ENCODE peak calls at places on chromosomes 7 and 10, in ten cellular contexts. N is RWPE2; D is fibroblast of lung; Q is heart left ventricle; B is CD4-positive, alpha-beta memory T cell; K is prostate gland; F is adrenal gland; V is SJSA1; S is body of pancreas; Y is IMR-90. C is an unnamed sample.

GRCh38 chr7:1538544-1539345 is 8.2 kb downstream of the MAFK start:
- DNase-seq in N (no peak), D (no peak), Q (peak; percentile 44), B (no peak), K (no peak), F (no peak), V (no peak), S (no peak), Y (no peak), C (no peak)

GRCh38 chr10:114551310-114551972 is 106.6 kb downstream of the ABLIM1 start:
- DNase-seq in N (no peak), D (peak; percentile 46), Q (peak; percentile 82), B (no peak), K (no peak), F (peak; percentile 66), V (no peak), S (peak; percentile 85), Y (peak; percentile 14), C (no peak)

GRCh38 chr7:142153400-142153799 is 41.9 kb downstream of the MGAM2 start:
- DNase-seq in N (no peak), D (peak; percentile 11), Q (no peak), B (no peak), K (no peak), F (no peak), V (no peak), S (peak; percentile 58), Y (no peak), C (no peak)

GRCh38 chr10:91799580-91799975 is 1.4 kb downstream of the TNKS2 start:
- DNase-seq in N (no peak), D (peak; percentile 49), Q (no peak), B (no peak), K (no peak), F (no peak), V (no peak), S (no peak), Y (peak; percentile 43), C (no peak)

GRCh38 chr10:14385591-14386201 is 55.0 kb upstream of the FRMD4A start:
- DNase-seq in N (no peak), D (no peak), Q (no peak), B (no peak), K (no peak), F (no peak), V (no peak), S (no peak), Y (peak; percentile 20), C (no peak)

GRCh38 chr10:115572740-115573455 is 479.7 kb downstream of the ATRNL1 start:
- DNase-seq in N (no peak), D (no peak), Q (no peak), B (no peak), K (no peak), F (no peak), V (no peak), S (peak; percentile 4), Y (no peak), C (no peak)

GRCh38 chr7:74038194-74038961 is 10.4 kb downstream of the ELN start:
- DNase-seq in N (no peak), D (no peak), Q (peak; percentile 78), B (no peak), K (no peak), F (no peak), V (no peak), S (no peak), Y (no peak), C (no peak)

GRCh38 chr7:6392712-6393666 is 54.8 kb downstream of the DAGLB start:
- DNase-seq in N (peak; percentile 82), D (peak; percentile 75), Q (peak; percentile 83), B (no peak), K (peak; percentile 49), F (peak; percentile 92), V (peak; percentile 92), S (peak; percentile 81), Y (peak; percentile 77), C (peak; percentile 39)

GRCh38 chr7:22858640-22859561 is 36.3 kb upstream of the TOMM7 start:
- DNase-seq in N (peak; percentile 75), D (peak; percentile 100), Q (no peak), B (no peak), K (no peak), F (no peak), V (peak; percentile 86), S (no peak), Y (peak; percentile 99), C (no peak)

GRCh38 chr7:127838816-127839415 is 186.9 kb downstream of the SND1 start:
- DNase-seq in N (no peak), D (peak; percentile 73), Q (no peak), B (no peak), K (no peak), F (no peak), V (no peak), S (peak; percentile 36), Y (peak; percentile 33), C (no peak)

GRCh38 chr7:15832996-15833395 is 146.5 kb upstream of the MEOX2 start:
- DNase-seq in N (no peak), D (no peak), Q (peak; percentile 72), B (no peak), K (no peak), F (peak; percentile 26), V (no peak), S (peak; percentile 9), Y (no peak), C (no peak)

GRCh38 chr10:110641256-110641655 is 2.9 kb upstream of the RBM20 start:
- DNase-seq in N (no peak), D (peak; percentile 71), Q (peak; percentile 84), B (no peak), K (no peak), F (no peak), V (peak; percentile 68), S (no peak), Y (peak; percentile 37), C (peak; percentile 17)

GRCh38 chr7:68629-69028 is 123.7 kb upstream of the FAM20C start:
- DNase-seq in N (no peak), D (peak; percentile 49), Q (peak; percentile 7), B (no peak), K (no peak), F (no peak), V (peak; percentile 72), S (peak; percentile 44), Y (no peak), C (no peak)

GRCh38 chr7:4134631-4135030 is 547.5 kb upstream of the FOXK1 start:
- DNase-seq in N (peak; percentile 48), D (no peak), Q (no peak), B (no peak), K (no peak), F (no peak), V (no peak), S (peak; percentile 78), Y (no peak), C (no peak)

GRCh38 chr10:101162677-101163076 is 31.6 kb downstream of the TLX1 start:
- DNase-seq in N (no peak), D (no peak), Q (no peak), B (no peak), K (no peak), F (no peak), V (no peak), S (peak; percentile 37), Y (no peak), C (no peak)

GRCh38 chr10:101165736-101166135 is 34.6 kb downstream of the TLX1 start:
- DNase-seq in N (no peak), D (no peak), Q (no peak), B (no peak), K (no peak), F (no peak), V (no peak), S (no peak), Y (no peak), C (no peak)

GRCh38 chr10:101161494-101162299 is 30.6 kb downstream of the TLX1 start:
- DNase-seq in N (no peak), D (peak; percentile 59), Q (peak; percentile 71), B (peak; percentile 67), K (peak; percentile 56), F (peak; percentile 79), V (peak; percentile 56), S (peak; percentile 73), Y (peak; percentile 65), C (peak; percentile 72)

GRCh38 chr10:101166430-101166829 is 35.3 kb downstream of the TLX1 start:
- DNase-seq in N (no peak), D (no peak), Q (no peak), B (no peak), K (no peak), F (no peak), V (no peak), S (no peak), Y (no peak), C (no peak)
- H3K4me3 ChIP-seq in N (no peak overlapping the region), D (no peak overlapping the region), Q (no peak overlapping the region), B (no peak overlapping the region), K (no peak overlapping the region), F (no peak overlapping the region), V (no peak overlapping the region), S (no peak overlapping the region), Y (no peak overlapping the region), C (no peak overlapping the region)

GRCh38 chr10:109191823-109192222 is 731.5 kb downstream of the XPNPEP1 start:
- DNase-seq in N (no peak), D (no peak), Q (no peak), B (no peak), K (no peak), F (no peak), V (no peak), S (no peak), Y (no peak), C (no peak)

GRCh38 chr10:109191341-109191740 is 732.0 kb downstream of the XPNPEP1 start:
- DNase-seq in N (no peak), D (no peak), Q (no peak), B (no peak), K (no peak), F (no peak), V (no peak), S (no peak), Y (no peak), C (no peak)

GRCh38 chr10:109183366-109183765 is 739.9 kb downstream of the XPNPEP1 start:
- DNase-seq in N (no peak), D (peak; percentile 58), Q (no peak), B (no peak), K (no peak), F (no peak), V (no peak), S (no peak), Y (peak; percentile 72), C (no peak)

GRCh38 chr10:109187677-109188076 is 735.6 kb downstream of the XPNPEP1 start:
- DNase-seq in N (no peak), D (peak; percentile 8), Q (no peak), B (no peak), K (no peak), F (no peak), V (no peak), S (no peak), Y (peak; percentile 96), C (no peak)
- H3K9me3 ChIP-seq in N (peaks cover 7% of the 10 kb centered on the region), D (no peaks in the 10 kb centered on the region), Q (peaks cover 6% of the 10 kb centered on the region), B (no peaks in the 10 kb centered on the region), K (no peaks in the 10 kb centered on the region), F (no peaks in the 10 kb centered on the region), V (no peaks in the 10 kb centered on the region), S (peaks cover 16% of the 10 kb centered on the region), Y (peaks cover 10% of the 10 kb centered on the region), C (peaks cover 11% of the 10 kb centered on the region)

GRCh38 chr7:148319316-148319808 is 271.2 kb upstream of the C7orf33 start:
- DNase-seq in N (no peak), D (no peak), Q (no peak), B (no peak), K (no peak), F (no peak), V (no peak), S (no peak), Y (no peak), C (no peak)
- H3K4me3 ChIP-seq in N (no peak overlapping the region), D (no peak overlapping the region), Q (no peak overlapping the region), B (no peak overlapping the region), K (no peak overlapping the region), F (no peak overlapping the region), V (no peak overlapping the region), S (no peak overlapping the region), Y (no peak overlapping the region), C (no peak overlapping the region)

GRCh38 chr7:80279760-80280159 is 145.1 kb downstream of the GNAI1 start:
- DNase-seq in N (no peak), D (no peak), Q (no peak), B (no peak), K (no peak), F (peak; percentile 74), V (no peak), S (peak; percentile 46), Y (no peak), C (no peak)
- H3K9me3 ChIP-seq in N (no peaks in the 10 kb centered on the region), D (no peaks in the 10 kb centered on the region), Q (no peaks in the 10 kb centered on the region), B (no peaks in the 10 kb centered on the region), K (no peaks in the 10 kb centered on the region), F (no peaks in the 10 kb centered on the region), V (no peaks in the 10 kb centered on the region), S (no peaks in the 10 kb centered on the region), Y (no peaks in the 10 kb centered on the region), C (no peaks in the 10 kb centered on the region)

C was measured in CD4-positive, CD25-positive, alpha-beta regulatory T cell.